ENCODE peak calls at places on chromosome 5, in seven cellular contexts. O, B, U, P, A, N and Q are unnamed samples.

GRCh38 chr5:107476783-107477182 is 194.0 kb downstream of the EFNA5 start:
- DNase-seq in A (no peak), N (no peak), O (peak), U (no peak), P (no peak), B (no peak), Q (no peak)

GRCh38 chr5:147554285-147554817 is 44.5 kb upstream of the DPYSL3 start:
- DNase-seq in A (no peak), N (no peak), P (no peak), B (no peak), U (no peak), O (no peak), Q (no peak)

GRCh38 chr5:141665995-141666940 is 15.1 kb upstream of the FCHSD1 start:
- DNase-seq in O (no peak), P (no peak), B (no peak), N (no peak), A (no peak), U (no peak), Q (no peak)

GRCh38 chr5:14895301-14895700 is 23.7 kb upstream of the ANKH start:
- DNase-seq in O (no peak), A (no peak), P (no peak), N (no peak), U (no peak), B (no peak), Q (no peak)

GRCh38 chr5:154732212-154732611 is 23.0 kb upstream of the LARP1 start:
- DNase-seq in A (no peak), U (no peak), N (no peak), B (no peak), P (no peak), O (no peak), Q (no peak)

GRCh38 chr5:102910240-102911226 is 155.4 kb downstream of the PAM start:
- DNase-seq in U (no peak), A (no peak), O (no peak), P (no peak), N (no peak), B (no peak), Q (peak)

GRCh38 chr5:172438304-172438652 is 16.0 kb downstream of the SH3PXD2B start:
- DNase-seq in B (no peak), N (no peak), U (no peak), O (no peak), A (no peak), P (no peak), Q (no peak)

GRCh38 chr5:173920866-173921265 is 32.7 kb downstream of the CPEB4 start:
- DNase-seq in P (no peak), O (no peak), B (no peak), A (no peak), N (no peak), U (no peak), Q (no peak)

GRCh38 chr5:6757414-6757969 is 44.3 kb downstream of the TENT4A start:
- DNase-seq in P (no peak), B (no peak), A (no peak), O (no peak), U (no peak), N (no peak), Q (peak)

GRCh38 chr5:169954786-169955185 is 25.5 kb downstream of the INSYN2B start:
- DNase-seq in P (no peak), A (no peak), B (no peak), O (no peak), N (no peak), U (no peak), Q (no peak)

GRCh38 chr5:179624841-179625271 is 1.4 kb upstream of the HNRNPH1 start:
- DNase-seq in B (no peak), A (no peak), O (no peak), P (no peak), N (no peak), U (no peak), Q (no peak)

GRCh38 chr5:87069974-87070608 is 197.6 kb upstream of the RASA1 start:
- DNase-seq in P (no peak), B (no peak), A (no peak), O (peak), N (no peak), U (no peak), Q (peak)